ENCODE peak calls at places on chromosome 10, in ten cellular contexts. U is activated CD4-positive, alpha-beta T cell treated with anti-CD3 and anti-CD28 coated beads, Interleukin-2, amount 50 U/mL, for 1 hour; W is BJ; P is stomach; N is stimulated activated CD8-positive, alpha-beta memory T cell treated with anti-CD3 and anti-CD28 coated beads, Interleukin-15, amount 100 ng/mL, for 24 hours; Q is Calu3; R is NAMALWA; E is CD4-positive, alpha-beta T cell; L is RPMI7951; F is SW480. Y is an unnamed sample.

GRCh38 chr10:83153714-83154113 is 985.6 kb upstream of the GHITM start:
- DNase-seq in U (no peak), W (no peak), P (no peak), N (no peak), Q (no peak), R (no peak), E (no peak), L (no peak), F (peak; percentile 11), Y (no peak)

GRCh38 chr10:26855186-26855585 is 5.6 kb downstream of the ABI1 start:
- DNase-seq in U (no peak), W (no peak), P (no peak), N (no peak), Q (no peak), R (no peak), E (no peak), L (no peak), F (no peak), Y (no peak)

GRCh38 chr10:127354992-127355391 is 158.6 kb upstream of the INSYN2A start:
- DNase-seq in U (no peak), W (no peak), P (no peak), N (no peak), Q (no peak), R (no peak), E (no peak), L (no peak), F (no peak), Y (no peak)

GRCh38 chr10:93911865-93912264 is 18.1 kb downstream of the SLC35G1 start:
- DNase-seq in U (no peak), W (no peak), P (no peak), N (no peak), Q (no peak), R (no peak), E (no peak), L (no peak), F (no peak), Y (no peak)

GRCh38 chr10:101195921-101196320 is 33.3 kb downstream of the LBX1 start:
- DNase-seq in U (no peak), W (no peak), P (no peak), N (no peak), Q (no peak), R (no peak), E (no peak), L (no peak), F (no peak), Y (no peak)

GRCh38 chr10:42999385-43000020 is 77.4 kb upstream of the RET start:
- DNase-seq in U (no peak), W (no peak), P (no peak), N (no peak), Q (no peak), R (no peak), E (no peak), L (no peak), F (no peak), Y (no peak)

GRCh38 chr10:32049113-32049512 is 7.1 kb downstream of the KIF5B start:
- DNase-seq in U (no peak), W (no peak), P (no peak), N (no peak), Q (no peak), R (no peak), E (no peak), L (no peak), F (no peak), Y (no peak)

GRCh38 chr10:102413053-102413705 is 5.4 kb downstream of the PSD start:
- DNase-seq in U (no peak), W (no peak), P (no peak), N (no peak), Q (no peak), R (peak; percentile 74), E (no peak), L (no peak), F (no peak), Y (no peak)

GRCh38 chr10:86339226-86339865 is 27.2 kb downstream of the GRID1 start:
- DNase-seq in U (no peak), W (no peak), P (no peak), N (no peak), Q (no peak), R (no peak), E (no peak), L (no peak), F (no peak), Y (peak; percentile 33)

GRCh38 chr10:17607603-17608332 is 9.4 kb downstream of the HACD1 start:
- DNase-seq in U (no peak), W (no peak), P (no peak), N (no peak), Q (peak; percentile 14), R (peak; percentile 67), E (no peak), L (peak; percentile 64), F (peak; percentile 56), Y (no peak)

GRCh38 chr10:129334326-129334725 is 132.7 kb upstream of the MGMT start:
- DNase-seq in U (no peak), W (no peak), P (no peak), N (no peak), Q (no peak), R (no peak), E (no peak), L (no peak), F (no peak), Y (no peak)

GRCh38 chr10:124993728-124994451 is 52.0 kb downstream of the ZRANB1 start:
- DNase-seq in U (no peak), W (no peak), P (no peak), N (no peak), Q (no peak), R (no peak), E (no peak), L (no peak), F (no peak), Y (no peak)

GRCh38 chr10:114634607-114634974 is 23.5 kb downstream of the ABLIM1 start:
- DNase-seq in U (no peak), W (peak; percentile 97), P (no peak), N (no peak), Q (peak; percentile 47), R (no peak), E (no peak), L (peak; percentile 93), F (peak; percentile 74), Y (no peak)

GRCh38 chr10:80132299-80133139 is at the start of gene PLAC9:
- DNase-seq in U (no peak), W (no peak), P (no peak), N (no peak), Q (peak; percentile 36), R (no peak), E (no peak), L (no peak), F (no peak), Y (no peak)

GRCh38 chr10:27635290-27635689 is 110.3 kb downstream of the MKX start:
- DNase-seq in U (no peak), W (no peak), P (no peak), N (no peak), Q (no peak), R (no peak), E (no peak), L (no peak), F (no peak), Y (no peak)

GRCh38 chr10:27530477-27530876 is 26.4 kb downstream of the RAB18 start:
- DNase-seq in U (no peak), W (no peak), P (no peak), N (no peak), Q (no peak), R (no peak), E (no peak), L (no peak), F (no peak), Y (no peak)